ENCODE peak calls at places on chromosomes 12 and 14, in six cellular contexts. E is neural crest cell, U is stomach, A is progenitor cell of endocrine pancreas, F is GM10248, H is tibial nerve. S is an unnamed sample.
A peak's percentile ranks its signal among the peaks of the same experiment; 100 is the strongest.

GRCh38 chr12:6335451-6336078 is 6.3 kb downstream of the TNFRSF1A start:
- DNase-seq in A (no peak), H (peak; percentile 65), E (peak; percentile 29), U (peak; percentile 81), F (peak; percentile 92), S (peak; percentile 66)

GRCh38 chr14:63404906-63405305 is 86.2 kb upstream of the GPHB5 start:
- DNase-seq in E (no peak), U (no peak), A (no peak), F (no peak), H (no peak), S (no peak)

GRCh38 chr12:3313655-3314305 is 177.2 kb upstream of the PRMT8 start:
- DNase-seq in E (no peak), F (peak; percentile 57), H (no peak), U (no peak), A (no peak), S (no peak)

GRCh38 chr12:65728913-65729793 is 95.1 kb upstream of the HMGA2 start:
- DNase-seq in H (no peak), E (peak; percentile 29), U (no peak), A (peak; percentile 27), F (no peak), S (peak; percentile 23)

GRCh38 chr12:40726366-40726765 is 34.1 kb downstream of the CNTN1 start:
- DNase-seq in H (no peak), F (no peak), E (no peak), U (no peak), A (no peak), S (no peak)

GRCh38 chr14:74638066-74638465 is 26.0 kb upstream of the LTBP2 start:
- DNase-seq in A (no peak), H (no peak), U (no peak), F (no peak), E (no peak), S (no peak)

GRCh38 chr14:100662850-100663527 is 63.7 kb upstream of the DLK1 start:
- DNase-seq in U (peak; percentile 71), A (peak; percentile 56), F (peak; percentile 77), H (peak; percentile 48), E (peak; percentile 74), S (peak; percentile 74)

GRCh38 chr12:124510301-124510970 is 57.0 kb downstream of the NCOR2 start:
- DNase-seq in E (no peak), H (no peak), A (no peak), U (peak; percentile 34), F (no peak), S (no peak)

GRCh38 chr12:88325076-88325827 is 183.1 kb downstream of the TMTC3 start:
- DNase-seq in H (no peak), U (no peak), A (no peak), F (no peak), E (no peak), S (no peak)

GRCh38 chr12:109871678-109872314 is 8.5 kb downstream of the GLTP start:
- DNase-seq in F (no peak), H (no peak), A (no peak), E (no peak), U (peak; percentile 43), S (no peak)

GRCh38 chr14:37595809-37596595 is 573 bp downstream of the TTC6 start:
- DNase-seq in E (no peak), A (peak; percentile 58), H (no peak), U (peak; percentile 68), F (no peak), S (peak; percentile 92)

GRCh38 chr12:55965240-55965639 is 602 bp downstream of the PMEL start:
- DNase-seq in E (no peak), A (no peak), H (no peak), U (no peak), F (no peak), S (no peak)

GRCh38 chr12:27787559-27787958 is 7.5 kb upstream of the MANSC4 start:
- DNase-seq in A (no peak), E (no peak), U (no peak), H (no peak), F (no peak), S (no peak)

GRCh38 chr12:131962069-131962468 is 12.3 kb downstream of the EP400 start:
- DNase-seq in U (no peak), H (no peak), F (no peak), A (no peak), E (no peak), S (no peak)

GRCh38 chr14:54686219-54686870 is 119.4 kb downstream of the SAMD4A start:
- DNase-seq in F (no peak), H (peak; percentile 50), U (no peak), A (no peak), E (no peak), S (no peak)

GRCh38 chr12:65634626-65635331 is 189.5 kb upstream of the HMGA2 start:
- DNase-seq in H (no peak), E (no peak), F (no peak), U (no peak), A (no peak), S (no peak)

GRCh38 chr12:131991816-131992430 is 42.2 kb downstream of the EP400 start:
- DNase-seq in E (no peak), F (no peak), A (no peak), U (no peak), H (no peak), S (no peak)

GRCh38 chr14:56185991-56186390 is 67.8 kb downstream of the PELI2 start:
- DNase-seq in E (no peak), F (no peak), H (no peak), A (no peak), U (no peak), S (no peak)

GRCh38 chr14:22243971-22244581 is 344.9 kb downstream of the DAD1 start:
- DNase-seq in U (no peak), E (no peak), A (no peak), H (no peak), F (no peak), S (no peak)

GRCh38 chr12:107951024-107951423 is 176.5 kb downstream of the ASCL4 start:
- DNase-seq in E (no peak), U (no peak), A (no peak), H (no peak), F (no peak), S (no peak)

GRCh38 chr14:34874386-34875030 is 652 bp downstream of the BAZ1A start:
- DNase-seq in A (peak; percentile 39), F (peak; percentile 59), E (peak; percentile 50), U (peak; percentile 52), H (peak; percentile 23), S (peak; percentile 66)

GRCh38 chr12:68530965-68531364 is 79.7 kb upstream of the RAP1B start:
- DNase-seq in H (no peak), A (no peak), F (no peak), U (no peak), E (no peak), S (no peak)

GRCh38 chr12:88624911-88625310 is 44.6 kb upstream of the KITLG start:
- DNase-seq in A (no peak), U (no peak), H (no peak), F (no peak), E (no peak), S (no peak)

GRCh38 chr14:38210587-38211257 is 3.0 kb downstream of the SSTR1 start:
- DNase-seq in E (no peak), U (peak; percentile 68), A (peak; percentile 33), H (no peak), F (no peak), S (no peak)

GRCh38 chr12:79634957-79635471 is 55.8 kb downstream of the PAWR start:
- DNase-seq in U (no peak), H (no peak), E (no peak), F (no peak), A (no peak), S (no peak)

GRCh38 chr12:3445127-3445978 is 45.6 kb upstream of the PRMT8 start:
- DNase-seq in F (no peak), H (no peak), A (no peak), U (peak; percentile 64), E (no peak), S (no peak)

GRCh38 chr14:58572092-58572853 is 65.5 kb upstream of the DACT1 start:
- DNase-seq in F (no peak), U (no peak), A (no peak), H (no peak), E (no peak), S (no peak)

GRCh38 chr12:88420460-88420859 is 159.8 kb downstream of the KITLG start:
- DNase-seq in A (no peak), U (no peak), H (no peak), E (no peak), F (no peak), S (no peak)

GRCh38 chr14:46574976-46575375 is 76.6 kb downstream of the RPL10L start:
- DNase-seq in H (no peak), E (no peak), F (no peak), U (no peak), A (no peak), S (no peak)

GRCh38 chr12:65876898-65877721 is 52.8 kb downstream of the HMGA2 start:
- DNase-seq in U (peak; percentile 41), A (peak; percentile 36), E (no peak), H (no peak), F (no peak), S (peak; percentile 78)

GRCh38 chr12:62873826-62874448 is 61.0 kb downstream of the PPM1H start:
- DNase-seq in H (no peak), F (no peak), U (no peak), A (no peak), E (no peak), S (no peak)

GRCh38 chr14:53295985-53296582 is 143.0 kb upstream of the DDHD1 start:
- DNase-seq in H (no peak), U (no peak), F (peak; percentile 26), A (no peak), E (peak; percentile 26), S (no peak)

GRCh38 chr12:76144253-76144564 is 59.7 kb upstream of the NAP1L1 start:
- DNase-seq in E (no peak), F (no peak), U (peak; percentile 28), A (no peak), H (no peak), S (no peak)

DNA sequence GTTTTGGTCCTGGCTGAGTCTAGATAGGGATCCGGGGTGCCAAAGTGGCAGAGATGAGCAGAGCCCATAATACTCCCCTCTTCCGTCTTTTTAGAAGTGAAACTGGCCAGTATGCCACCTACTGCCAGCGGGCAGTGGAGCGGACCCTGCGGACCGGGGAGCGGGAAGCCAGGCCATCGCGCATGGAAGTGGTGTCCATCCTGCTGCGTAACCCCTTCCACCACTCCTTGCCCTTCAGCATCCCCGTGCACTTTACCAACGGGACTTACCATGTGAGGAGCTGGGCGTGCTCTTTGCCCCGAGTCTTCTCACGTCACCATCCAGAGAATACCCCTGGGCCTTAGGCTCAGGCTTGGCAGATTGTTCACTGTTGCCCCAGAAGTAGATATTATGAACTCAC is 21.0 kb downstream of the PIGH start:
- DNase-seq in U (no peak), F (no peak), H (no peak), E (no peak), A (no peak), S (no peak)
- TF ChIP-seq CTCF in U (no peak), F (no peak), H (no peak), E (no peak), A (no peak), S (no peak)

GRCh38 chr14:93046696-93047050 is 69.1 kb downstream of the ITPK1 start:
- DNase-seq in A (no peak), F (no peak), E (no peak), U (no peak), H (no peak), S (no peak)
- TF ChIP-seq CTCF in A (no peak), F (no peak), E (no peak), U (no peak), H (no peak), S (no peak)

GRCh38 chr12:13982010-13982409 is 608 bp upstream of the GRIN2B start:
- DNase-seq in U (no peak), A (peak; percentile 69), F (no peak), H (no peak), E (peak; percentile 81), S (peak; percentile 79)
- TF ChIP-seq CTCF in U (no peak), A (peak; percentile 89), F (no peak), H (peak; percentile 50), E (peak; percentile 82), S (peak; percentile 98)

GRCh38 chr12:93677195-93678064 is at the start of gene CRADD:
- DNase-seq in H (peak; percentile 64), A (peak; percentile 56), E (peak; percentile 61), U (peak; percentile 76), F (peak; percentile 84), S (peak; percentile 91)
- TF ChIP-seq CTCF in H (no peak), A (no peak), E (peak; percentile 12), U (peak; percentile 9), F (no peak), S (no peak)